ENCODE peak calls at places on chromosomes 5 and 9, in five cellular contexts. One of them, this sample, is unnamed.

GRCh38 chr9:101618693-101619092 is 23.9 kb upstream of the PPP3R2 start:
- DNase-seq in activated CD4-positive, CD25-positive, alpha-beta regulatory T cell treated with anti-CD3 and anti-CD28 coated beads, Interleukin-2, amount 50 U/mL, for 16 hours: no peak
- DNase-seq in CD4-positive, CD25-positive, alpha-beta regulatory T cell: no peak
- DNase-seq in GM13977: no peak
- DNase-seq in HEK293T: no peak
- DNase-seq in this sample: no peak

GRCh38 chr5:112205840-112206239 is 213.2 kb downstream of the EPB41L4A start:
- DNase-seq in CD4-positive, CD25-positive, alpha-beta regulatory T cell: no peak
- DNase-seq in activated CD4-positive, CD25-positive, alpha-beta regulatory T cell treated with anti-CD3 and anti-CD28 coated beads, Interleukin-2, amount 50 U/mL, for 16 hours: no peak
- DNase-seq in HEK293T: no peak
- DNase-seq in GM13977: no peak
- DNase-seq in this sample: no peak

GRCh38 chr5:16265141-16265540 is 85.5 kb upstream of the MARCHF11 start:
- DNase-seq in activated CD4-positive, CD25-positive, alpha-beta regulatory T cell treated with anti-CD3 and anti-CD28 coated beads, Interleukin-2, amount 50 U/mL, for 16 hours: no peak
- DNase-seq in HEK293T: no peak
- DNase-seq in CD4-positive, CD25-positive, alpha-beta regulatory T cell: no peak
- DNase-seq in GM13977: no peak
- DNase-seq in this sample: no peak

GRCh38 chr5:156526081-156527017 is 199.4 kb downstream of the SGCD start:
- DNase-seq in CD4-positive, CD25-positive, alpha-beta regulatory T cell: no peak
- DNase-seq in GM13977: no peak
- DNase-seq in HEK293T: no peak
- DNase-seq in activated CD4-positive, CD25-positive, alpha-beta regulatory T cell treated with anti-CD3 and anti-CD28 coated beads, Interleukin-2, amount 50 U/mL, for 16 hours: no peak
- DNase-seq in this sample: no peak

GRCh38 chr9:79221084-79221483 is 350.7 kb upstream of the TLE4 start:
- DNase-seq in activated CD4-positive, CD25-positive, alpha-beta regulatory T cell treated with anti-CD3 and anti-CD28 coated beads, Interleukin-2, amount 50 U/mL, for 16 hours: no peak
- DNase-seq in HEK293T: no peak
- DNase-seq in GM13977: no peak
- DNase-seq in CD4-positive, CD25-positive, alpha-beta regulatory T cell: no peak
- DNase-seq in this sample: no peak

GRCh38 chr5:145827275-145827674 is 7.9 kb downstream of the PRELID2 start:
- DNase-seq in CD4-positive, CD25-positive, alpha-beta regulatory T cell: no peak
- DNase-seq in activated CD4-positive, CD25-positive, alpha-beta regulatory T cell treated with anti-CD3 and anti-CD28 coated beads, Interleukin-2, amount 50 U/mL, for 16 hours: no peak
- DNase-seq in GM13977: no peak
- DNase-seq in HEK293T: no peak
- DNase-seq in this sample: no peak

GRCh38 chr5:74540582-74540981 is 99.9 kb downstream of the ENC1 start:
- DNase-seq in CD4-positive, CD25-positive, alpha-beta regulatory T cell: no peak
- DNase-seq in HEK293T: no peak
- DNase-seq in activated CD4-positive, CD25-positive, alpha-beta regulatory T cell treated with anti-CD3 and anti-CD28 coated beads, Interleukin-2, amount 50 U/mL, for 16 hours: no peak
- DNase-seq in GM13977: no peak
- DNase-seq in this sample: no peak

GRCh38 chr5:91288117-91288516 is 95.0 kb downstream of the ARRDC3 start:
- DNase-seq in GM13977: no peak
- DNase-seq in activated CD4-positive, CD25-positive, alpha-beta regulatory T cell treated with anti-CD3 and anti-CD28 coated beads, Interleukin-2, amount 50 U/mL, for 16 hours: no peak
- DNase-seq in HEK293T: no peak
- DNase-seq in CD4-positive, CD25-positive, alpha-beta regulatory T cell: no peak
- DNase-seq in this sample: no peak

GRCh38 chr5:154368041-154368800 is 77.6 kb upstream of the SAP30L start:
- DNase-seq in CD4-positive, CD25-positive, alpha-beta regulatory T cell: no peak
- DNase-seq in HEK293T: peak; percentile 62
- DNase-seq in activated CD4-positive, CD25-positive, alpha-beta regulatory T cell treated with anti-CD3 and anti-CD28 coated beads, Interleukin-2, amount 50 U/mL, for 16 hours: no peak
- DNase-seq in GM13977: no peak
- DNase-seq in this sample: peak; percentile 70

GRCh38 chr5:159412284-159413046 is 82.2 kb upstream of the IL12B start:
- DNase-seq in GM13977: no peak
- DNase-seq in CD4-positive, CD25-positive, alpha-beta regulatory T cell: peak; percentile 91
- DNase-seq in HEK293T: no peak
- DNase-seq in activated CD4-positive, CD25-positive, alpha-beta regulatory T cell treated with anti-CD3 and anti-CD28 coated beads, Interleukin-2, amount 50 U/mL, for 16 hours: peak; percentile 23
- DNase-seq in this sample: no peak

This sample was measured in sigmoid colon.